ENCODE peak calls at places on chromosomes 5 and 9, in five cellular contexts. S is heart right ventricle, A is right atrium auricular region, M is tibial artery, B is omental fat pad. X is an unnamed sample.

GRCh38 chr9:10571699-10572098 is 41.1 kb downstream of the PTPRD start:
- DNase-seq in M (no peak), S (no peak), B (no peak), A (no peak), X (no peak)

GRCh38 chr9:95477441-95477840 is 39.3 kb downstream of the PTCH1 start:
- DNase-seq in B (no peak), S (no peak), A (no peak), M (no peak), X (no peak)

GRCh38 chr5:83281658-83282057 is 189.9 kb upstream of the VCAN start:
- DNase-seq in S (no peak), M (no peak), A (no peak), B (no peak), X (no peak)

GRCh38 chr5:67960939-67961338 is 254.6 kb upstream of the PIK3R1 start:
- DNase-seq in S (no peak), A (no peak), B (no peak), M (no peak), X (no peak)

GRCh38 chr5:60945760-60946253 is 802 bp downstream of the NDUFAF2 start:
- DNase-seq in M (peak), S (no peak), B (peak), A (no peak), X (no peak)

GRCh38 chr9:89319015-89319905 is 960 bp downstream of the SECISBP2 start:
- DNase-seq in A (no peak), M (no peak), S (no peak), B (no peak), X (no peak)

GRCh38 chr5:41510176-41510831 is at the start of gene PLCXD3:
- DNase-seq in B (no peak), S (peak), M (peak), A (peak), X (no peak)

GRCh38 chr5:122415481-122416120 is 103.6 kb downstream of the SNCAIP start:
- DNase-seq in M (peak), A (peak), S (peak), B (no peak), X (no peak)

GRCh38 chr5:68924490-68925145 is 169.2 kb upstream of the SLC30A5 start:
- DNase-seq in S (no peak), A (peak), M (no peak), B (no peak), X (no peak)

GRCh38 chr5:40030661-40031060 is 605.9 kb upstream of the DAB2 start:
- DNase-seq in M (no peak), A (no peak), B (no peak), S (no peak), X (no peak)

GRCh38 chr9:90124961-90125360 is 517.7 kb downstream of the DIRAS2 start:
- DNase-seq in A (no peak), S (no peak), M (no peak), B (no peak), X (no peak)

GRCh38 chr9:123081824-123082223 is 48.4 kb downstream of the GPR21 start:
- DNase-seq in S (no peak), M (no peak), B (no peak), A (no peak), X (no peak)

GRCh38 chr5:80487829-80488708 is at the start of gene FAM151B:
- DNase-seq in S (peak), M (peak), A (peak), B (peak), X (peak)

GRCh38 chr9:104256031-104256709 is 162.1 kb downstream of the SMC2 start:
- DNase-seq in M (no peak), A (no peak), B (no peak), S (no peak), X (no peak)

GRCh38 chr9:121699271-121700164 is 48.1 kb downstream of the DAB2IP start:
- DNase-seq in A (no peak), B (no peak), M (no peak), S (peak), X (no peak)

GRCh38 chr9:97109194-97109811 is 70.4 kb upstream of the CTSV start:
- DNase-seq in M (no peak), S (no peak), A (no peak), B (no peak), X (no peak)

GRCh38 chr9:115144706-115145105 is 26.7 kb upstream of the TNC start:
- DNase-seq in A (no peak), B (no peak), M (no peak), S (no peak), X (no peak)

GRCh38 chr5:134846641-134846960 is 833 bp downstream of the C5orf24 start:
- DNase-seq in B (no peak), M (no peak), S (no peak), A (no peak), X (no peak)

GRCh38 chr5:128172102-128172501 is 88.5 kb downstream of the SLC12A2 start:
- DNase-seq in S (no peak), M (no peak), B (no peak), A (no peak), X (no peak)

GRCh38 chr5:98069876-98070512 is 703.5 kb upstream of the RGMB start:
- DNase-seq in S (no peak), B (no peak), M (no peak), A (no peak), X (no peak)

DNA sequence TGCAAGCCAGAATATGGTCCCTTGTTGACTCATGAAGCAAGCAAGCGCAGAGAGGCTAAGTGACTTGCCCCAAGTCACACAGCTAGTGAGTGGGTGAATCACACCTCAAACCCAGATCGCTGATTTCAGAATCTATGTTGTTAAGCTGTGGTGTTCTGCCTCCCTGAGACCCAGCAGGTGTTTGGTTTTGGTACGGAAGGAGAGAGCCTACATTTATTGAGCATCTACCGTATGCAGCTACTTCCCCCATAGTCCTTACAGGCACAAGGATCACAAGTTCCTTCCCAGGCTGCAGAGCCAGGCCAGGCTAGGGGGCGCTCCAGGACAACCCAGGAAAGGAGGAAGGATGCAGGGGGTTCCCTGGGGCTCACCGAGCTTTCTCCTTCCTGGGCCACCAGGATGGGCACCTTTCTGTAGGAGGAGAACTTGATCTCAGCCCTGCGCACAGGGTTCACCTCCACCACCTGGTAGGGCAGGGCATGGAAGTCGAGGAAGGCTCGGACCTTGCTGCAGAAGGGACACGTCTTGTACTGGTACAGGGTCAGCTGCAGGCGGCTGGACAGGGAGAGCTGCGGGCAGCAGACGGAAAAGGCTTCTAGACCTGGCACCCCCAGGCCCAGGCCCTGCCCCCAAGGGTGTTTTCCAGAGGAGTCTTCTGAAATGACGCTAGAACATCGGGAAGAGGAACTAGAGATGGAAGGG is 2.5 kb downstream of the PTGES2 start:
- DNase-seq in B (peak), A (no peak), S (peak), M (no peak), X (no peak)
- TF ChIP-seq CTCF in B (peak), A (peak), S (peak), M (peak), X (peak)

GRCh38 chr5:74396913-74397606 is 243.5 kb downstream of the ENC1 start:
- DNase-seq in B (no peak), M (no peak), A (no peak), S (no peak), X (no peak)

GRCh38 chr5:74393943-74394342 is 246.6 kb downstream of the ENC1 start:
- DNase-seq in A (no peak), M (no peak), B (no peak), S (no peak), X (no peak)

GRCh38 chr5:74392698-74393431 is 247.7 kb downstream of the ENC1 start:
- DNase-seq in B (no peak), A (no peak), M (no peak), S (no peak), X (no peak)

GRCh38 chr5:74394924-74395880 is 245.3 kb downstream of the ENC1 start:
- DNase-seq in B (no peak), M (no peak), A (no peak), S (no peak), X (no peak)

GRCh38 chr5:74394543-74394923 is 246.0 kb downstream of the ENC1 start:
- DNase-seq in M (no peak), B (no peak), A (no peak), S (no peak), X (no peak)
- TF ChIP-seq CTCF in M (no peak), B (no peak), A (no peak), S (no peak), X (peak)

GRCh38 chr5:1011226-1011631 is 2.6 kb downstream of the NKD2 start:
- DNase-seq in A (no peak), B (no peak), M (no peak), S (peak), X (peak)
- TF ChIP-seq CTCF in A (no peak), B (no peak), M (no peak), S (no peak), X (no peak)

GRCh38 chr5:52665544-52665943 is 122.2 kb upstream of the ITGA1 start:
- DNase-seq in B (no peak), M (no peak), S (no peak), A (no peak), X (no peak)

GRCh38 chr5:52672459-52672858 is 115.3 kb upstream of the ITGA1 start:
- DNase-seq in B (no peak), S (no peak), M (no peak), A (no peak), X (no peak)

GRCh38 chr5:52668544-52669185 is 119.1 kb upstream of the ITGA1 start:
- DNase-seq in M (no peak), B (no peak), S (peak), A (no peak), X (no peak)

GRCh38 chr5:52673495-52673894 is 114.2 kb upstream of the ITGA1 start:
- DNase-seq in B (no peak), S (no peak), M (no peak), A (no peak), X (no peak)

DNA sequence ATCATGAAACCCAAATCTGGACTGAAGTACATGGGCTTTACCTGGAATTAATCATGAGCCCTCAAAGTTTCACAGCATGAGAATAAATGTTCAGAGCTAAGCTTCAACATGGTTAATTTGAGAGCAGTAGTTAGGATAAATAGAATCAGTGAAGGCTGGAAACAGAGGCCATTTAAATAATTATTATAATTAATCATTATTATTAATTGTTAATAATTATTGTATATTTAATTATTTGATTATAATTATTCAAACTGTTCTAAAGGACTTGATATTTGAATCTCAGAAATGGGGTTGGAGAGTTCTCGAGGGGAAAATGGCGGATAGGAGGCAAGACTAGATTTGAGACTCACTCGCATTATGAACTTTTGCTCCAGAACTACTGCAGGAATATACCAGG is 119.6 kb upstream of the ITGA1 start:
- DNase-seq in B (no peak), M (no peak), A (no peak), S (no peak), X (no peak)
- TF ChIP-seq CTCF in B (no peak), M (no peak), A (no peak), S (no peak), X (no peak)

GRCh38 chr5:62306494-62307363 is 723 bp downstream of the KIF2A start:
- DNase-seq in B (peak), A (peak), S (peak), M (peak), X (peak)

GRCh38 chr5:62308439-62308838 is 2.4 kb downstream of the KIF2A start:
- DNase-seq in A (no peak), B (no peak), S (no peak), M (no peak), X (no peak)

GRCh38 chr5:62307364-62307689 is 1.3 kb downstream of the KIF2A start:
- DNase-seq in M (no peak), A (no peak), S (no peak), B (no peak), X (no peak)

GRCh38 chr5:62305358-62305714 is 670 bp upstream of the KIF2A start:
- DNase-seq in B (no peak), S (no peak), M (no peak), A (no peak), X (no peak)

GRCh38 chr5:62305715-62306493 is at the start of gene KIF2A:
- DNase-seq in A (peak), B (peak), S (peak), M (peak), X (peak)
- TF ChIP-seq CTCF in A (no peak), B (no peak), S (peak), M (peak), X (no peak)

DNA sequence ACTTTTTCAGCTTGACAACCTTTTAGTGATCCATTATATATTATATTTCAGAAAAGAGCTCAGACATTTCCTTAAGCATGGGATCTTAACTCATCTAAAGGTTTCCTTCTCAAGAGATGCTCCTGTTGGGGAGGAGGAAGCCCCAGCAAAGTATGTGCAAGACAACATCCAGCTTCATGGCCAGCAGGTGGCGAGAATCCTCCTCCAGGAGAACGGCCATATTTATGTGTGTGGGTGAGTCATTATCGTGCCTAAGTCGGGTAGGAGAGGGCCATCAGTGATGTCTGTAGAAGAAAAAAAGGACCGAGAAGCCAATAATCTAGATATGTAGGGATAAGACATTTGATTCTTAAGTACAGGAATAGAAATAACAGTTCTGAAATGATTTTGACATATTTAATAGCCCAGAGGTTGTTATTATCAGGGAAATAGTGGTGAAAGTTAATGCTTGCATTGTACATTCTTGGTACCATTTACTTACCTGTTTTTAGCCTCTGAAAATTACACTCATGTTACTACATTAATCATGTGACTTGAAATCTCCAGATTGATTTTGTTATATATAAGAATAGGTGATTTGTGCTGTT is 28.2 kb downstream of the MTRR start:
- DNase-seq in S (no peak), B (no peak), A (no peak), M (no peak), X (no peak)
- TF ChIP-seq CTCF in S (no peak), B (no peak), A (no peak), M (no peak), X (no peak)

X was measured in CD14-positive monocyte.